ENCODE peak calls at places on chromosomes 5 and 9, in six cellular contexts. I is stimulated activated CD4-positive, alpha-beta T cell treated with anti-CD3 and anti-CD28 coated beads, Interleukin-1b, Interleukin-23, amount 100 ng/mL, for 24 hours; Y is mammary epithelial cell; M is choroid plexus epithelial cell; T is HepG2; A is BE2C. R is an unnamed sample.

GRCh38 chr5:55177078-55177477 is 4.1 kb upstream of the CDC20B start:
- DNase-seq in I (no peak), Y (no peak), M (no peak), T (no peak), A (no peak), R (no peak)

GRCh38 chr5:93570294-93571110 is 10.5 kb downstream of the NR2F1-AS1 start:
- DNase-seq in I (no peak), Y (no peak), M (peak; percentile 66), T (no peak), A (no peak), R (peak; percentile 23)

GRCh38 chr5:55600086-55600485 is 65.3 kb upstream of the PLPP1 start:
- DNase-seq in I (no peak), Y (no peak), M (no peak), T (no peak), A (no peak), R (no peak)

GRCh38 chr5:68995847-68996204 is 98.0 kb upstream of the SLC30A5 start:
- DNase-seq in I (no peak), Y (peak; percentile 67), M (no peak), T (no peak), A (no peak), R (no peak)

GRCh38 chr5:79070002-79070567 is 518 bp downstream of the BHMT2 start:
- DNase-seq in I (no peak), Y (no peak), M (peak; percentile 70), T (peak; percentile 15), A (peak; percentile 42), R (no peak)

GRCh38 chr5:160506006-160507004 is 84.7 kb downstream of the PTTG1 start:
- DNase-seq in I (peak; percentile 21), Y (no peak), M (peak; percentile 68), T (no peak), A (peak; percentile 34), R (peak; percentile 57)

GRCh38 chr9:109498195-109499060 is at the start of gene PTPN3:
- DNase-seq in I (no peak), Y (peak; percentile 30), M (no peak), T (no peak), A (no peak), R (no peak)

GRCh38 chr5:65213921-65214525 is 267.7 kb downstream of the ADAMTS6 start:
- DNase-seq in I (no peak), Y (peak; percentile 13), M (peak; percentile 69), T (peak; percentile 41), A (peak; percentile 32), R (no peak)

GRCh38 chr5:76926329-76927105 is 26.3 kb upstream of the CRHBP start:
- DNase-seq in I (no peak), Y (no peak), M (peak; percentile 26), T (no peak), A (no peak), R (peak; percentile 22)

GRCh38 chr5:42581845-42582244 is 158.6 kb downstream of the GHR start:
- DNase-seq in I (no peak), Y (no peak), M (no peak), T (no peak), A (no peak), R (no peak)

GRCh38 chr5:85049020-85049419 is 664.3 kb upstream of the EDIL3 start:
- DNase-seq in I (no peak), Y (peak; percentile 35), M (peak; percentile 77), T (peak; percentile 4), A (peak; percentile 83), R (peak; percentile 71)

GRCh38 chr9:92535940-92536850 is at the start of gene ECM2:
- DNase-seq in I (no peak), Y (no peak), M (peak; percentile 72), T (no peak), A (no peak), R (peak; percentile 67)

GRCh38 chr9:12993432-12993831 is 218.6 kb downstream of the LURAP1L start:
- DNase-seq in I (no peak), Y (no peak), M (peak; percentile 41), T (no peak), A (no peak), R (peak; percentile 10)

GRCh38 chr5:149771216-149771973 is 41.3 kb downstream of the PPARGC1B start:
- DNase-seq in I (no peak), Y (no peak), M (no peak), T (no peak), A (no peak), R (no peak)

R was measured in astrocyte of the spinal cord.